ENCODE peak calls at places on chromosomes 7 and 10, in ten cellular contexts. One of them, this sample, is unnamed.
A peak's percentile ranks its signal among the peaks of the same experiment; 100 is the strongest.

GRCh38 chr10:132520147-132520811 is 17.3 kb upstream of the INPP5A start:
- DNase-seq in heart left ventricle: peak; percentile 57
- DNase-seq in tibial artery: peak; percentile 51
- DNase-seq in lung: no peak
- DNase-seq in sigmoid colon: peak; percentile 90
- DNase-seq in ovary: peak; percentile 71
- DNase-seq in osteoblast: peak; percentile 64
- DNase-seq in upper lobe of right lung: no peak
- DNase-seq in tibial nerve: no peak
- DNase-seq in colonic mucosa: no peak
- DNase-seq in this sample: no peak

GRCh38 chr10:974785-975074 is 13.5 kb upstream of the GTPBP4 start:
- DNase-seq in colonic mucosa: no peak
- DNase-seq in tibial nerve: no peak
- DNase-seq in tibial artery: no peak
- DNase-seq in ovary: no peak
- DNase-seq in osteoblast: peak; percentile 9
- DNase-seq in upper lobe of right lung: peak; percentile 56
- DNase-seq in sigmoid colon: no peak
- DNase-seq in lung: no peak
- DNase-seq in heart left ventricle: no peak
- DNase-seq in this sample: no peak

GRCh38 chr10:46251857-46252847 is 34.6 kb upstream of the ANTXRL start:
- DNase-seq in tibial artery: no peak
- DNase-seq in tibial nerve: no peak
- DNase-seq in upper lobe of right lung: no peak
- DNase-seq in colonic mucosa: peak; percentile 14
- DNase-seq in heart left ventricle: no peak
- DNase-seq in osteoblast: no peak
- DNase-seq in ovary: no peak
- DNase-seq in lung: no peak
- DNase-seq in sigmoid colon: peak; percentile 55
- DNase-seq in this sample: peak; percentile 51

GRCh38 chr10:16843252-16843870 is 26.1 kb upstream of the RSU1 start:
- DNase-seq in colonic mucosa: no peak
- DNase-seq in tibial artery: no peak
- DNase-seq in sigmoid colon: no peak
- DNase-seq in lung: no peak
- DNase-seq in heart left ventricle: peak; percentile 19
- DNase-seq in upper lobe of right lung: no peak
- DNase-seq in ovary: no peak
- DNase-seq in tibial nerve: no peak
- DNase-seq in osteoblast: peak; percentile 77
- DNase-seq in this sample: no peak

GRCh38 chr10:105797234-105797890 is 1156.3 kb downstream of the SORCS3 start:
- DNase-seq in colonic mucosa: no peak
- DNase-seq in upper lobe of right lung: no peak
- DNase-seq in lung: no peak
- DNase-seq in ovary: no peak
- DNase-seq in tibial nerve: no peak
- DNase-seq in heart left ventricle: no peak
- DNase-seq in sigmoid colon: no peak
- DNase-seq in tibial artery: no peak
- DNase-seq in osteoblast: no peak
- DNase-seq in this sample: no peak

GRCh38 chr7:27863866-27864265 is 123.9 kb downstream of the TAX1BP1 start:
- DNase-seq in tibial artery: no peak
- DNase-seq in osteoblast: peak; percentile 91
- DNase-seq in tibial nerve: no peak
- DNase-seq in colonic mucosa: no peak
- DNase-seq in heart left ventricle: no peak
- DNase-seq in ovary: no peak
- DNase-seq in upper lobe of right lung: no peak
- DNase-seq in sigmoid colon: no peak
- DNase-seq in lung: no peak
- DNase-seq in this sample: no peak

GRCh38 chr7:47663841-47664240 is 81.9 kb upstream of the TNS3 start:
- DNase-seq in heart left ventricle: no peak
- DNase-seq in colonic mucosa: no peak
- DNase-seq in tibial nerve: no peak
- DNase-seq in lung: no peak
- DNase-seq in ovary: no peak
- DNase-seq in sigmoid colon: no peak
- DNase-seq in tibial artery: no peak
- DNase-seq in upper lobe of right lung: no peak
- DNase-seq in osteoblast: no peak
- DNase-seq in this sample: no peak

GRCh38 chr10:49161411-49161997 is 26.7 kb downstream of the TMEM273 start:
- DNase-seq in sigmoid colon: no peak
- DNase-seq in tibial artery: no peak
- DNase-seq in upper lobe of right lung: no peak
- DNase-seq in ovary: no peak
- DNase-seq in osteoblast: peak; percentile 69
- DNase-seq in lung: no peak
- DNase-seq in heart left ventricle: no peak
- DNase-seq in tibial nerve: no peak
- DNase-seq in colonic mucosa: no peak
- DNase-seq in this sample: no peak

GRCh38 chr10:53843691-53844362 is 957.2 kb downstream of the PCDH15 start:
- DNase-seq in upper lobe of right lung: no peak
- DNase-seq in tibial artery: peak; percentile 28
- DNase-seq in tibial nerve: no peak
- DNase-seq in lung: no peak
- DNase-seq in ovary: no peak
- DNase-seq in sigmoid colon: no peak
- DNase-seq in heart left ventricle: no peak
- DNase-seq in colonic mucosa: no peak
- DNase-seq in osteoblast: no peak
- DNase-seq in this sample: no peak

GRCh38 chr7:123282181-123282580 is 82.4 kb upstream of the SLC13A1 start:
- DNase-seq in sigmoid colon: no peak
- DNase-seq in heart left ventricle: no peak
- DNase-seq in lung: no peak
- DNase-seq in colonic mucosa: no peak
- DNase-seq in upper lobe of right lung: no peak
- DNase-seq in ovary: no peak
- DNase-seq in osteoblast: no peak
- DNase-seq in tibial nerve: no peak
- DNase-seq in tibial artery: no peak
- DNase-seq in this sample: no peak

GRCh38 chr10:122282253-122282671 is 11.2 kb downstream of the BTBD16 start:
- DNase-seq in osteoblast: no peak
- DNase-seq in heart left ventricle: peak; percentile 36
- DNase-seq in sigmoid colon: peak; percentile 63
- DNase-seq in upper lobe of right lung: no peak
- DNase-seq in lung: no peak
- DNase-seq in colonic mucosa: no peak
- DNase-seq in tibial artery: no peak
- DNase-seq in tibial nerve: no peak
- DNase-seq in ovary: no peak
- DNase-seq in this sample: no peak

GRCh38 chr7:78178319-78178718 is 379.7 kb downstream of the PHTF2 start:
- DNase-seq in heart left ventricle: no peak
- DNase-seq in osteoblast: no peak
- DNase-seq in ovary: no peak
- DNase-seq in tibial nerve: no peak
- DNase-seq in colonic mucosa: no peak
- DNase-seq in lung: no peak
- DNase-seq in upper lobe of right lung: no peak
- DNase-seq in tibial artery: no peak
- DNase-seq in sigmoid colon: no peak
- DNase-seq in this sample: no peak

GRCh38 chr7:101362334-101363195 is at the start of gene COL26A1:
- DNase-seq in heart left ventricle: peak; percentile 14
- DNase-seq in lung: no peak
- DNase-seq in sigmoid colon: no peak
- DNase-seq in ovary: peak; percentile 36
- DNase-seq in osteoblast: peak; percentile 87
- DNase-seq in upper lobe of right lung: peak; percentile 69
- DNase-seq in tibial nerve: no peak
- DNase-seq in colonic mucosa: no peak
- DNase-seq in tibial artery: peak; percentile 28
- DNase-seq in this sample: no peak

GRCh38 chr7:65722361-65722792 is 150.5 kb upstream of the VKORC1L1 start:
- DNase-seq in sigmoid colon: peak; percentile 70
- DNase-seq in ovary: peak; percentile 64
- DNase-seq in osteoblast: peak; percentile 22
- DNase-seq in colonic mucosa: peak; percentile 78
- DNase-seq in tibial artery: no peak
- DNase-seq in lung: peak; percentile 69
- DNase-seq in tibial nerve: no peak
- DNase-seq in upper lobe of right lung: no peak
- DNase-seq in heart left ventricle: peak; percentile 30
- DNase-seq in this sample: peak; percentile 61

GRCh38 chr10:27948191-27948590 is 50.7 kb downstream of the ODAD2 start:
- DNase-seq in sigmoid colon: no peak
- DNase-seq in upper lobe of right lung: no peak
- DNase-seq in heart left ventricle: no peak
- DNase-seq in tibial artery: no peak
- DNase-seq in ovary: no peak
- DNase-seq in tibial nerve: no peak
- DNase-seq in lung: no peak
- DNase-seq in colonic mucosa: no peak
- DNase-seq in osteoblast: no peak
- DNase-seq in this sample: no peak

GRCh38 chr7:90720970-90721768 is 125.0 kb downstream of the CDK14 start:
- DNase-seq in osteoblast: no peak
- DNase-seq in tibial nerve: peak; percentile 63
- DNase-seq in tibial artery: peak; percentile 35
- DNase-seq in sigmoid colon: peak; percentile 84
- DNase-seq in heart left ventricle: peak; percentile 15
- DNase-seq in ovary: peak; percentile 72
- DNase-seq in upper lobe of right lung: no peak
- DNase-seq in lung: no peak
- DNase-seq in colonic mucosa: peak; percentile 61
- DNase-seq in this sample: no peak

GRCh38 chr7:90719159-90719558 is 123.0 kb downstream of the CDK14 start:
- DNase-seq in lung: no peak
- DNase-seq in tibial artery: no peak
- DNase-seq in colonic mucosa: no peak
- DNase-seq in sigmoid colon: no peak
- DNase-seq in tibial nerve: no peak
- DNase-seq in ovary: no peak
- DNase-seq in upper lobe of right lung: no peak
- DNase-seq in osteoblast: no peak
- DNase-seq in heart left ventricle: no peak
- DNase-seq in this sample: no peak

GRCh38 chr7:90723866-90724265 is 127.7 kb downstream of the CDK14 start:
- DNase-seq in sigmoid colon: no peak
- DNase-seq in upper lobe of right lung: no peak
- DNase-seq in ovary: no peak
- DNase-seq in lung: no peak
- DNase-seq in tibial nerve: no peak
- DNase-seq in tibial artery: no peak
- DNase-seq in osteoblast: no peak
- DNase-seq in colonic mucosa: no peak
- DNase-seq in heart left ventricle: no peak
- DNase-seq in this sample: no peak

GRCh38 chr7:90723233-90723632 is 127.1 kb downstream of the CDK14 start:
- DNase-seq in ovary: no peak
- DNase-seq in colonic mucosa: no peak
- DNase-seq in tibial nerve: no peak
- DNase-seq in upper lobe of right lung: no peak
- DNase-seq in sigmoid colon: no peak
- DNase-seq in lung: no peak
- DNase-seq in heart left ventricle: no peak
- DNase-seq in tibial artery: no peak
- DNase-seq in osteoblast: no peak
- DNase-seq in this sample: no peak

GRCh38 chr7:90721869-90722431 is 125.8 kb downstream of the CDK14 start:
- DNase-seq in tibial artery: no peak
- DNase-seq in tibial nerve: no peak
- DNase-seq in upper lobe of right lung: no peak
- DNase-seq in lung: no peak
- DNase-seq in ovary: no peak
- DNase-seq in colonic mucosa: no peak
- DNase-seq in osteoblast: no peak
- DNase-seq in sigmoid colon: no peak
- DNase-seq in heart left ventricle: no peak
- DNase-seq in this sample: no peak
- H3K4me1 ChIP-seq in tibial artery: no peaks in the 10 kb centered on the region
- H3K4me1 ChIP-seq in tibial nerve: no peaks in the 10 kb centered on the region
- H3K4me1 ChIP-seq in upper lobe of right lung: peaks cover 4% of the 10 kb centered on the region
- H3K4me1 ChIP-seq in lung: peaks cover 1% of the 10 kb centered on the region
- H3K4me1 ChIP-seq in ovary: peaks cover 11% of the 10 kb centered on the region
- H3K4me1 ChIP-seq in colonic mucosa: peaks cover 6% of the 10 kb centered on the region
- H3K4me1 ChIP-seq in osteoblast: peaks cover 44% of the 10 kb centered on the region
- H3K4me1 ChIP-seq in sigmoid colon: no peaks in the 10 kb centered on the region
- H3K4me1 ChIP-seq in heart left ventricle: no peaks in the 10 kb centered on the region
- H3K4me1 ChIP-seq in this sample: peaks cover 24% of the 10 kb centered on the region

GRCh38 chr7:158074896-158075632 is 512.6 kb downstream of the PTPRN2 start:
- DNase-seq in ovary: no peak
- DNase-seq in osteoblast: peak; percentile 74
- DNase-seq in heart left ventricle: no peak
- DNase-seq in tibial artery: no peak
- DNase-seq in tibial nerve: no peak
- DNase-seq in sigmoid colon: peak; percentile 57
- DNase-seq in colonic mucosa: no peak
- DNase-seq in upper lobe of right lung: peak; percentile 55
- DNase-seq in lung: no peak
- DNase-seq in this sample: no peak
- H3K9me3 ChIP-seq in ovary: no peaks in the 10 kb centered on the region
- H3K9me3 ChIP-seq in osteoblast: no peaks in the 10 kb centered on the region
- H3K9me3 ChIP-seq in heart left ventricle: no peaks in the 10 kb centered on the region
- H3K9me3 ChIP-seq in tibial artery: no peaks in the 10 kb centered on the region
- H3K9me3 ChIP-seq in tibial nerve: peaks cover 2% of the 10 kb centered on the region
- H3K9me3 ChIP-seq in sigmoid colon: no peaks in the 10 kb centered on the region
- H3K9me3 ChIP-seq in colonic mucosa: no peaks in the 10 kb centered on the region
- H3K9me3 ChIP-seq in upper lobe of right lung: no peaks in the 10 kb centered on the region
- H3K9me3 ChIP-seq in lung: no peaks in the 10 kb centered on the region
- H3K9me3 ChIP-seq in this sample: no peaks in the 10 kb centered on the region

DNA sequence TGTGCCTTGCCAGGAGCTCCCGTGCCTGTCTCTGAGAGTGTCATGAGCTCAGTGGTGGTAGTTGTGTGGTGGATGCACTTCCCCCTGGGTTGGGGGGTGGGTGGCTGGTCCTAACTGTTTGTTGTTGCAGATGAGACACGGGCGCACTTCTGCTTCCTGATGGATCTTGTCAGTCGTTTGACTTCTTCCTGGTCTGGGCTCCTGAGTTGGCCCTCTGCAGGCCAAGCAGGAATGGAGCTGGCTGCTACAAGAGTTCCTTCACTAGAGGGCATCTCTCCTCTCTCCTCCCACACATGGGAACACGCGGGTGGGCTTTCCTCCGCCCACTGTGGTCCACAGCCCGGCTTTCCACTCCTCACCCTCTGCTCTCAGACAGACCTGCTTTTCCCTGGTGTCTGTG is 82.0 kb downstream of the BMS1 start:
- DNase-seq in tibial artery: no peak
- DNase-seq in upper lobe of right lung: peak; percentile 61
- DNase-seq in tibial nerve: no peak
- DNase-seq in ovary: no peak
- DNase-seq in sigmoid colon: no peak
- DNase-seq in lung: no peak
- DNase-seq in colonic mucosa: no peak
- DNase-seq in osteoblast: no peak
- DNase-seq in heart left ventricle: no peak
- DNase-seq in this sample: no peak
- TF ChIP-seq CTCF in tibial artery: no peak
- TF ChIP-seq CTCF in upper lobe of right lung: no peak
- TF ChIP-seq CTCF in tibial nerve: no peak
- TF ChIP-seq CTCF in ovary: no peak
- TF ChIP-seq CTCF in sigmoid colon: no peak
- TF ChIP-seq CTCF in lung: no peak
- TF ChIP-seq CTCF in colonic mucosa: no peak
- TF ChIP-seq CTCF in osteoblast: peak; percentile 34
- TF ChIP-seq CTCF in heart left ventricle: peak; percentile 16
- TF ChIP-seq CTCF in this sample: peak; percentile 20

GRCh38 chr10:73116017-73116416 is 5.8 kb downstream of the NUDT13 start:
- DNase-seq in tibial artery: no peak
- DNase-seq in heart left ventricle: no peak
- DNase-seq in osteoblast: no peak
- DNase-seq in lung: no peak
- DNase-seq in colonic mucosa: no peak
- DNase-seq in ovary: no peak
- DNase-seq in upper lobe of right lung: no peak
- DNase-seq in tibial nerve: no peak
- DNase-seq in sigmoid colon: no peak
- DNase-seq in this sample: no peak
- H3K4me1 ChIP-seq in tibial artery: no peaks in the 10 kb centered on the region
- H3K4me1 ChIP-seq in heart left ventricle: peaks cover 27% of the 10 kb centered on the region
- H3K4me1 ChIP-seq in osteoblast: peaks cover 30% of the 10 kb centered on the region
- H3K4me1 ChIP-seq in lung: no peaks in the 10 kb centered on the region
- H3K4me1 ChIP-seq in colonic mucosa: no peaks in the 10 kb centered on the region
- H3K4me1 ChIP-seq in ovary: no peaks in the 10 kb centered on the region
- H3K4me1 ChIP-seq in upper lobe of right lung: peaks cover 1% of the 10 kb centered on the region
- H3K4me1 ChIP-seq in tibial nerve: no peaks in the 10 kb centered on the region
- H3K4me1 ChIP-seq in sigmoid colon: no peaks in the 10 kb centered on the region
- H3K4me1 ChIP-seq in this sample: peaks cover 22% of the 10 kb centered on the region